ENCODE peak calls at places on chromosomes 16 and 17, in four cellular contexts. Q, U, R and K are unnamed samples.

GRCh38 chr16:48000622-48001021 is 155.2 kb downstream of the ABCC12 start:
- DNase-seq in U (no peak), Q (no peak), R (no peak), K (no peak)

GRCh38 chr17:75689441-75689873 is 22.3 kb downstream of the SAP30BP start:
- DNase-seq in U (no peak), Q (no peak), R (no peak), K (peak)

GRCh38 chr17:52158450-52159042 is at the start of gene CA10:
- DNase-seq in Q (no peak), U (peak), R (no peak), K (no peak)

GRCh38 chr16:27290582-27290981 is 22.0 kb upstream of the NSMCE1 start:
- DNase-seq in U (no peak), Q (no peak), R (no peak), K (no peak)

GRCh38 chr16:46757339-46758050 is 9.4 kb upstream of the MYLK3 start:
- DNase-seq in R (no peak), U (peak), Q (no peak), K (peak)

GRCh38 chr17:36942031-36942599 is 4.8 kb downstream of the LHX1 start:
- DNase-seq in R (no peak), U (peak), Q (no peak), K (no peak)

GRCh38 chr17:65763786-65764185 is 202.3 kb upstream of the AXIN2 start:
- DNase-seq in R (no peak), Q (no peak), U (no peak), K (no peak)

GRCh38 chr16:10466313-10466712 is 80.5 kb downstream of the ATF7IP2 start:
- DNase-seq in R (no peak), Q (no peak), U (no peak), K (no peak)

GRCh38 chr16:28531777-28532744 is 6.7 kb downstream of the NUPR1 start:
- DNase-seq in Q (no peak), R (peak), U (no peak), K (peak)

GRCh38 chr17:50209472-50210248 is 8.2 kb upstream of the COL1A1 start:
- DNase-seq in R (peak), U (peak), Q (peak), K (peak)

GRCh38 chr16:89958068-89958467 is 9.5 kb downstream of the DEF8 start:
- DNase-seq in Q (no peak), R (peak), U (peak), K (peak)

GRCh38 chr17:72887917-72888316 is 204.6 kb downstream of the SLC39A11 start:
- DNase-seq in Q (no peak), U (no peak), R (no peak), K (no peak)

GRCh38 chr16:25135239-25135878 is 23.8 kb downstream of the LCMT1 start:
- DNase-seq in R (peak), U (no peak), Q (no peak), K (peak)

GRCh38 chr17:17182601-17183136 is 23.5 kb downstream of the PLD6 start:
- DNase-seq in R (no peak), Q (no peak), U (no peak), K (no peak)

GRCh38 chr16:79188115-79188779 is 412.3 kb downstream of the MAF start:
- DNase-seq in U (no peak), Q (no peak), R (no peak), K (no peak)

GRCh38 chr17:80892019-80892855 is 99.4 kb upstream of the CHMP6 start:
- DNase-seq in U (no peak), R (peak), Q (peak), K (peak)

GRCh38 chr17:48335168-48335567 is 94.8 kb downstream of the SKAP1 start:
- DNase-seq in Q (no peak), R (no peak), U (no peak), K (no peak)

GRCh38 chr17:74235040-74235581 is 21.7 kb downstream of the TTYH2 start:
- DNase-seq in U (no peak), Q (no peak), R (no peak), K (no peak)

GRCh38 chr17:622356-622755 is 92.3 kb downstream of the VPS53 start:
- DNase-seq in U (no peak), R (peak), Q (no peak), K (peak)

GRCh38 chr17:80270104-80270503 is 9.5 kb downstream of the RNF213 start:
- DNase-seq in U (no peak), R (no peak), Q (no peak), K (no peak)

GRCh38 chr16:22786284-22786683 is 27.7 kb upstream of the HS3ST2 start:
- DNase-seq in U (no peak), R (no peak), Q (no peak), K (no peak)

GRCh38 chr17:76840884-76841775 is 27.1 kb upstream of the MGAT5B start:
- DNase-seq in U (no peak), Q (no peak), R (no peak), K (no peak)

GRCh38 chr17:1197781-1198490 is 18.2 kb upstream of the ABR start:
- DNase-seq in U (no peak), R (peak), Q (no peak), K (no peak)

GRCh38 chr17:81037783-81038733 is 3.1 kb downstream of the BAIAP2 start:
- DNase-seq in U (no peak), R (no peak), Q (no peak), K (peak)

GRCh38 chr17:21379080-21379711 is 3.0 kb downstream of the KCNJ12 start:
- DNase-seq in U (no peak), Q (no peak), R (no peak), K (no peak)

GRCh38 chr17:1710807-1711553 is 803 bp upstream of the TLCD2 start:
- DNase-seq in U (no peak), Q (no peak), R (no peak), K (no peak)

GRCh38 chr17:4148611-4149308 is 5.8 kb downstream of the CYB5D2 start:
- DNase-seq in U (no peak), R (no peak), Q (no peak), K (no peak)

GRCh38 chr17:4147751-4148310 is 4.8 kb downstream of the CYB5D2 start:
- DNase-seq in Q (no peak), R (peak), U (no peak), K (peak)

GRCh38 chr17:4154201-4154600 is 11.2 kb downstream of the CYB5D2 start:
- DNase-seq in R (no peak), U (no peak), Q (no peak), K (peak)

GRCh38 chr17:4152471-4152870 is 9.5 kb downstream of the CYB5D2 start:
- DNase-seq in R (no peak), U (no peak), Q (no peak), K (no peak)

DNA sequence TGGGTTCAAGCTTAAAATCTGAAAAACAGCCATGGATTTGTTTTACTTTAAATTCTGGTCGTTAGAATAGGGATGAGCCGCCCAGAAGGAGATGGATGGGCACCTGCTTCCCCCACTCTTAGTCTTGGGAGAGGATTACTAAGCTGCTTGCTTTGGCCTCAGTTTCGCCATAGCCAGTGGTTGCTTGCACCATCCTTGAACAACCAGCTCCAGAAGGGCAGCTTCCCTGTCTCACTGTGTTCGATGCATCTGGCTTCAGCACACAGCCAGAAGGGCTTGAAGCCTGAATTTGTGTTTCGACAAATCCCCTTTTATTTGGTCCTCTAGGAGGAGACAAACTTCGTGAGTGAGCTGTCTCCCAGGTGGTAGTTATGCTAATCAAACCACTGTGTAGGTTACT is 7.1 kb downstream of the CYB5D2 start:
- DNase-seq in R (no peak), Q (no peak), U (no peak), K (no peak)
- TF ChIP-seq CTCF in R (no peak), Q (no peak), U (no peak), K (no peak)

GRCh38 chr17:7673239-7673638 is 14.1 kb downstream of the TP53 start:
- DNase-seq in Q (no peak), U (peak), R (peak), K (peak)
- TF ChIP-seq CTCF in Q (peak), U (peak), R (peak), K (peak)

GRCh38 chr17:3043737-3044365 is 19.6 kb downstream of the OR1D5 start:
- DNase-seq in R (no peak), U (no peak), Q (no peak), K (no peak)
- TF ChIP-seq CTCF in R (peak), U (peak), Q (no peak), K (peak)

GRCh38 chr17:33033176-33033575 is 41.5 kb downstream of the SPACA3 start:
- DNase-seq in U (no peak), Q (no peak), R (no peak), K (no peak)

GRCh38 chr17:33039874-33040273 is 48.2 kb downstream of the SPACA3 start:
- DNase-seq in Q (peak), U (no peak), R (peak), K (peak)

DNA sequence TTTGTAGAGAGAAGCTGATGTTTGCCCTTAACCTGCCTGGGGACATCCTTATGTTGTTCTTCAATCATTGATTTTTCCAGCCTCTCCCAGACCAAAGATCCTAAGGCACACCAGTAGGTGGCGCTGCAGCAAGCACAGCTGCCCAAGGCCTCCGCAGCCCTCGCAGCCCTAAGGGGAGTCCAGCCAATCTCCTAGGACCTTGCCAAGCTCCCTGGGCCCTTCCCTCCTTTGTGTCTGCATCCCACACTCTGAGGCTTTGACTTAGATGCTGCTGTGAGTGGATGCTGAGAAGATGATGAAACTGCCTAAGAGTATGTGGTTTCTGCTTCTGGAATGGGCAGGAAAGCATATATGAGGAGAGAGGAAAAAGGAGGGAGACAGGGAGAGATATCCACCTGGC is 47.1 kb downstream of the SPACA3 start:
- DNase-seq in R (peak), Q (no peak), U (peak), K (peak)
- TF ChIP-seq CTCF in R (peak), Q (peak), U (peak), K (peak)

GRCh38 chr16:1655269-1655807 is 22.7 kb upstream of the JPT2 start:
- DNase-seq in R (no peak), U (no peak), Q (no peak), K (no peak)
- TF ChIP-seq CTCF in R (no peak), U (no peak), Q (no peak), K (no peak)

DNA sequence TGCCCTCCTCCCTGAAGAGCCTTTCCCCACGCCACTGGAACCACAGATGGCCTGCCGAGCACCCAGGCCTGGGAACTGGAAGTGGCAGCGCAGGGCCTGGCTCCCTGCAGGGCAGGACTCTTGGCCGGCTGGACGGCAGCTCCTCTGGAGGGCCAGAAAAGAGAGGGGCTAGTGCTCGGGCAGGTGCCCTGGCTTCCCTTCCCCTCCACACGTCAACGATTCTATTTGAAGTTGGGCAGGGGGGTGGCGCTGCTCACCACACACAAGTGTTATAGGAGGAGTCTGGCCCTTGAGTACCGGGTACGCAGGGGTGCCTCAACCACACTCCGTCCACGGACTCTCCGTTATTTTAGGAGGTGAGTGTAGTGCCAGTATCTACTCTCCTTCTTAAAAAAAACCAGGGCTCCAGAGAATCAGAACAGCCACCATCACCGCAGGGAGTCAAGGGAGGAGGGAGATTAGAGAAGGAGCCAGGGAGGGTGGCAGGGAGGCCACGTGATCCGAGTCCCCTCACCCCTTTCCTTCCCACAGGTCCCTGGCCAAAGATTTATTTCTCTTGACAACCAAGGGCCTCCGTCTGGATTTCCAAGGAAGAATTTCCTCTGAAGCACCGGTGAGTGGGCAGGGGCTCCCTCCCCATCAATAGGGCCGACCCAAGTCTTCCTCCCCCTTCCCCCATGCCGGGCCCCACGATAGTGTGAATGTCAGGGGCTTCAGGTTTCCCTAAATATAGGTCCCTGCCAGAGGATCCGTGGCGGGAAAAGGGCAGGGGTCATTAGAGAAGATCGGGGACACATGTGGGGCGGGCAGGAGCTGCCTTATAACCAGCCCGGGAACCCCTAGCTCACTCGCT is 1.4 kb upstream of the ALDOA start:
- DNase-seq in R (peak), U (no peak), Q (no peak), K (peak)
- TF ChIP-seq CTCF in R (peak), U (no peak), Q (peak), K (peak)

DNA sequence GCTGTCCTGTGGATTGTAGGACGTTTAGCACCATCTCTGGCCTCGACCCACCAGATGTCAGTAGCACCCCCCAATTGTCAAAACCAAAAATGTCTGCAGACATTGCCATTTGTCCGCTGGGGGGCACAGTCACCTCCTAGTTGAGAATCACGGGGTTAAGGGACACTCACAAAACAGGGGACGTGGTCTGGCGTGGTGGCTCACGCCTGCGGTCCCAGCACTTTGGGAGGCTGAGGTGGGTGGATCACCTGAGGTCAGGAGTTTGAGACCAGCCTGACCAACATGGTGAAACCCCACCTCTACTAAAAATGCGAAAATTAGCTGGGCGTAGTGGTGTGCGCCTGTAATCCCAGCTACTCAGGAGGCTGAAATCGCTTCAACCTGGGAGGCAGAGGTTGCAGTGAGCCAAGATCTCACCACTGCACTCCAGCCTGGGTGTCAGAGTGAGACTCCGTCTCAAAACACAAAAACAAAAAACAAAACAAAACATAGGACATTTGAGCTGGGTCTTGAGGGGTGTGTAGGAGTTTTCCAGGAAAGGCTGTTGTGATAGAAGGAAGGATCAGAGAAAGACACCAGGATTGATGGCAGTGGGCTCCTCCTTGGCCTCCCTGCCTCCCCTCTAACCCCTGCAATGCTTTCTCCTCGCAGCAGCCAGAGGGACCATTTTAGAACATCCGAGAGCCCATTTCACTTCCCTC is 171.8 kb upstream of the GSE1 start:
- DNase-seq in U (no peak), R (no peak), Q (no peak), K (no peak)
- TF ChIP-seq CTCF in U (no peak), R (no peak), Q (no peak), K (no peak)

DNA sequence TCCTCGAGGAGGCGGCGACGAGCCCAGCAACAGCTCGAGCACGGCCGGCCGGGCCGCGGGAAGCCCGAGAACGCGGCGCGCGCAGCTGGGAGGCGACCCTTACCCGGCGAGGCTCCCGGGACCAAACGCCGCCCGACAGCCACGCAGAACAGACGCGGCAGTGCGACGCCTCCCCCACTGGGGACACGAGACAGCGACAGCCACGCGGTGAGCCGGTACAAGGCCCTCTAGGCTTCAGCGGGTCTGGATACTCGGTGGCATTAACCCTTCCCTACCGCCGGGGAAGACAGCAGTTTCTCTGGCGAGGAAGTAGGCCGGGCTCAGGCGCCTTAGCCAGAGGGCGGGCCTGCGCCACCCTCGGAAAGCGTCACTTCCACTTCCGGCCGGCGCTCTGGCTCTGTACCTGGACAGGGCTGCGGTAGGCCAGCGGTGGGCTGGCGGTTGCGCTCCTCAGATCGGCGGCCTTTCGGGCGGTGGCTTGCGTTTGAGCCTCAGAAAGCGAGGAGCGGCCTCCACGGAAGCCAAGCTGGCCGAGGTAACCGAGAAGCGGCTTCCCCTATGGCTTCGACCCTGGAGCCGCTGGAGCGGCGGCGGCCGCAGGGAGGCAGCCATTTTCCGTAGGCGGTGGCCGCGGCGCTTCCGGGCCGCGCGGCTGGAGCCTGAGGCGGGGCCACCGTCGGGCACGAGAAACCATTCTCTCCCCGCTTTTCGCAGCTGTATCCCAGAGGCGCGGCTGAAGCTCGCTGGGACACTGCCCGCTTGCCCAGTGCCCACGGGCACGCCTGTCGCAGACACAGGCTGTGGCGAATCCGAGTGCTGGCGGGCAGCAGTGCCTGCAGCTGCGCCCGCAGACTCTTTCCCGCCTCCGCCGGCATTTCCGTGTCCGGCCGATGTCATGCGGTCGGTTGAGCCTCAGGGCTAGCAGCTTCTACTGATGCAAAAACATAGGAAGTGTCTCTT is at the start of the genes TIGD7 and ZNF75A:
- DNase-seq in R (peak), Q (peak), U (peak), K (peak)
- TF ChIP-seq CTCF in R (no peak), Q (no peak), U (no peak), K (no peak)

GRCh38 chr17:28895794-28896447 is 1.6 kb downstream of the FLOT2 start:
- DNase-seq in R (no peak), Q (no peak), U (no peak), K (no peak)

GRCh38 chr17:28897769-28898259 is 281 bp upstream of the FLOT2 start:
- DNase-seq in Q (no peak), U (no peak), R (no peak), K (no peak)

GRCh38 chr17:28896491-28896883 is 1.0 kb downstream of the FLOT2 start:
- DNase-seq in Q (no peak), R (no peak), U (no peak), K (peak)

GRCh38 chr17:28898261-28898955 is 875 bp upstream of the FLOT2 start:
- DNase-seq in R (no peak), Q (no peak), U (no peak), K (no peak)

DNA sequence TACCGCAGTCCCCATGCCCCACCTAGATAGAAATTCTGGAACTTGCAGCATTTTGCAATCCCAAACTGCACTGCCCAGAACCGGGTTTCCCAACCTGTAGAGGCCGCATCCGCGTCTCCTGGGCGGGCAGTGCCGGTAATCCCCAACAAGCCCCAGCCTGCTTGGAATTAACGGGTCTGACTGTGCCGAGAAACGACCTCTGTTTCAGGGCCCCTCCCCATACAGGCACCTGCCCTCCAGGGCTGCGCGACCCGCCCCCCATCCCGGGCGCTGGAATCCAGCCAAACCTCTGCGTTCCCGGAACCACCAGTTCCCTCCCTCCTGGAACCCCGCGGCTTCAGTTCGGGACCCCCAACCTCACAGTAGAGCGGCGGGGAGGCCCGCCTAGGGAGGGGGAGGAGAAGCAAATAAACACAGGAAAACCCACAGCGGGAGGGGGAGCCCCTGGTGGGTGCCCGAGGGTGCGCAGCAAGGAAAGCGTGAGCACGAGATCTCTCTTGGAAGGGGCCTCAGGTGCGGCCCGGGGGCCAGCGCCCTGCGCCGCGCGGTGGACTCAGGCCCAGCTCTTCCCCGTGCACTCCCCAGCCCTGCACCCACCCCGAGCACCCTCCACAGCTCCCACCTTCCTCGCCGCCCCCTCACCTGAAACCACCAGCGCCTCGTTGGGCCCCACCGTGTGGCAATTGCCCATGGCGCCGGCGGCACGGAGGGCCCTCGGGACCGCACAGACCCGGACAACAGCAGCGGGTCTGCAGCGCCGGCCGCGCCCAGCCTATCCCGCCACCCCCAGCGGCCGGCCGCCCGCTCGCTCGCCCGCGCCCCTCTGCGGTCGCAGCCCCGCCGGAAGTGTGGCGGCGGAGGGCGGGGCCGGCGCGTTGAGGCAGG is at the start of gene FLOT2:
- DNase-seq in Q (no peak), U (peak), R (peak), K (peak)
- TF ChIP-seq CTCF in Q (peak), U (no peak), R (peak), K (peak)